ENCODE peak calls at places on chromosome 13, in nine cellular contexts. D is HFF-Myc, F is lower lobe of right lung, S is kidney epithelial cell, L is AG09309, K is GM23338, V is endothelial cell of umbilical vein, Q is ovary, Y is fibroblast of mammary gland. J is an unnamed sample.

GRCh38 chr13:25738342-25738771 is 313.5 kb downstream of the SHISA2 start:
- DNase-seq in L (no peak), D (no peak), K (no peak), V (peak; percentile 11), F (no peak), S (peak; percentile 44), Q (no peak), Y (no peak), J (peak; percentile 14)

GRCh38 chr13:28501547-28501946 is 6.6 kb upstream of the FLT1 start:
- DNase-seq in F (no peak), S (no peak), Y (no peak), L (no peak), K (no peak), V (no peak), Q (no peak), D (no peak), J (no peak)

GRCh38 chr13:90541346-90541745 is 806.1 kb upstream of the MIR17HG start:
- DNase-seq in F (no peak), L (no peak), D (no peak), Q (no peak), V (no peak), Y (no peak), K (no peak), S (no peak), J (no peak)

GRCh38 chr13:44872751-44873150 is 116.5 kb downstream of the NUFIP1 start:
- DNase-seq in S (no peak), D (no peak), Y (no peak), K (no peak), V (no peak), Q (no peak), L (no peak), F (no peak), J (no peak)

GRCh38 chr13:95254341-95254740 is 46.9 kb downstream of the ABCC4 start:
- DNase-seq in Q (no peak), V (peak; percentile 18), K (no peak), F (no peak), S (no peak), D (no peak), Y (peak; percentile 18), L (no peak), J (peak; percentile 77)

GRCh38 chr13:40179421-40179820 is 487.0 kb downstream of the FOXO1 start:
- DNase-seq in K (no peak), F (no peak), Q (no peak), Y (no peak), D (no peak), S (no peak), V (no peak), L (no peak), J (no peak)

GRCh38 chr13:23922005-23922932 is 25.0 kb upstream of the C1QTNF9B start:
- DNase-seq in L (no peak), Y (no peak), F (no peak), V (peak; percentile 53), Q (no peak), S (no peak), D (no peak), K (peak; percentile 52), J (peak; percentile 8)

GRCh38 chr13:25300861-25301346 is 521 bp upstream of the NUP58 start:
- DNase-seq in F (peak; percentile 58), Q (peak; percentile 58), S (no peak), K (peak; percentile 48), D (no peak), Y (peak; percentile 34), V (no peak), L (no peak), J (no peak)

GRCh38 chr13:109971745-109972090 is 185.3 kb upstream of the IRS2 start:
- DNase-seq in D (no peak), F (no peak), S (no peak), Q (no peak), L (no peak), V (no peak), K (no peak), Y (peak; percentile 5), J (peak; percentile 66)

GRCh38 chr13:109973279-109973678 is 186.9 kb upstream of the IRS2 start:
- DNase-seq in D (no peak), K (no peak), V (no peak), L (no peak), F (no peak), Y (no peak), S (no peak), Q (no peak), J (no peak)

GRCh38 chr13:109964164-109964563 is 177.8 kb upstream of the IRS2 start:
- DNase-seq in Y (no peak), L (no peak), V (no peak), D (no peak), Q (no peak), S (no peak), F (no peak), K (no peak), J (no peak)

GRCh38 chr13:109971006-109971744 is 184.8 kb upstream of the IRS2 start:
- DNase-seq in D (no peak), S (no peak), Q (no peak), V (no peak), L (no peak), F (no peak), K (no peak), Y (no peak), J (no peak)

GRCh38 chr13:109968876-109969577 is 182.6 kb upstream of the IRS2 start:
- DNase-seq in K (no peak), Y (peak; percentile 82), V (no peak), Q (no peak), D (no peak), L (no peak), S (no peak), F (no peak), J (no peak)
- TF ChIP-seq CTCF in K (no peak), Y (no peak), V (no peak), Q (no peak), D (no peak), L (no peak), S (no peak), F (no peak), J (no peak)

DNA sequence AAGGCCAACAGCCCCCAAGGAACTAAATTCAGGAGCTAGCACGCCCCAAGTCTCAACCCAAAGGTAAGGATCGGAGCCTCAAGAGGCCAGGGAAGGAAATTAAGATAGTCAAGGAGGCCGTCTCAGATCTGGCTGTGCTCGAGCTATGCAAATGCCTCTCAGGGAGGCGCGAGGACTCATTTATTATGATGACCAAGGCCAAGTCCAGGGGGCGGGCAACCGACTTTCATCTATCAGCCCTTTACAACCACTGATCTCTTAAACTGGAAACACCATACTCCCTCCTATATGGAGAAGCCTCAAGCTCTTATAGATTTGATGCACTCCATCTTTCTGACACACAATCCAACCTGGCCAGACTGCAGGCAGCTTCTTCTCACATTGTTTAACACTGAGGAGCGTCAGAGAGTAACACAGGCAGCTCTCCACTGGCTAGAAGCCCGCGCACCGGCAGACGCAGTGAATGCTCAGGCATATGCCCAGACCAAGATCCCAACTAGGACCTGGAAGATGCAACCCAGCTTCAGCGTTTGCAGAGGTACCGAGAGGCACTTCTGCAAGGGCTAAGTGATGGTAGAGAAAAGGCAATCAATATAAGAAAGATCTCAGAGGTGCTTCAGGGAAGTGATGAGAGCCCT is 9.6 kb upstream of the SLC15A1 start:
- DNase-seq in Q (no peak), S (no peak), K (no peak), F (no peak), Y (no peak), D (no peak), L (no peak), V (no peak), J (no peak)
- H3K4me3 ChIP-seq in Q (peak overlapping the region; percentile 8), S (no peak overlapping the region), K (no peak overlapping the region), F (peak overlapping the region; percentile 45), Y (peak overlapping the region; percentile 25), D (no peak overlapping the region), L (peak overlapping the region; percentile 7), V (no peak overlapping the region), J (peak overlapping the region; percentile 15)

GRCh38 chr13:84460989-84461388 is 578.7 kb upstream of the SLITRK1 start:
- DNase-seq in S (no peak), L (no peak), D (no peak), F (no peak), Q (no peak), Y (no peak), V (no peak), K (no peak), J (no peak)

DNA sequence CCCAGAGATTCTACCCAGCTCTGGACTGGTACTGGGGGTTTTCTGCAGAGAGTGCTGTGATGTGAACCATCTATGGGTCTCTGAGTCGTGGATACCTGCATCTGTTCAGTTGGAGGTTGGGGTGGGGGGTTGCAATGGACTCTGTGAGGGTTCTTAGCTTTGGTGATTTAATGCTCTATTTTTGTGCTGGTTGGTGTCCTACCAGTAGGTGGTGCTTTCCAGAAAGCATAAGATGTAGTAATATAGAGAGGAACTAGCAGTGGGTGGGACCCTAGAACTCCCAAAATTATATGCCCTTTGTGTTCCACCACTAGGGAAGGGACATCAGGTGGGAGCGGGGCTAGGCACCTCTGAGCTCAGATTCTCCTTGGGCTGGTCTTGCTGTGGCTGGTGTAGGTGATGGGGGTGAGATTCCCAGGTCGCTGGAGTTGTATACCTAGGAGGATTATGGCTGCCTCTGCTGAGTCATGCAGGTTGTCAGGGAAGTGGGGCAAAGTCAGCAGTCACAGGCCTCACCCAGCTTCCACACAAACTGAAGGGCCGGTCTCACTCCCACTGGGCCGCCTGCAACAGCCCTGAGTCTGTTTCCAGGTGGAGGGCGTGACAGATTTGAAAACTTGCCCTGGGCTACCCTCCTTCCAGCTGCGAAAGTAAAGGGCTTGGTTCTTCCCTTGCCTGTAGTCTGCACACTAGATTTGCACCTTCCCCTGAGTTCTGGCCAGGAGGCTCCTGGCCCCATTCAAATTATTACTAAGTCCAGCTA is 573.0 kb upstream of the SLITRK1 start:
- DNase-seq in V (no peak), S (no peak), F (no peak), Q (no peak), D (no peak), L (no peak), Y (no peak), K (peak; percentile 20), J (no peak)
- TF ChIP-seq CTCF in V (no peak), S (no peak), F (no peak), Q (no peak), D (no peak), L (no peak), Y (peak; percentile 10), K (peak; percentile 48), J (peak; percentile 5)

GRCh38 chr13:108495686-108496363 is 133.6 kb upstream of the MYO16 start:
- DNase-seq in Y (no peak), L (no peak), D (no peak), S (no peak), F (no peak), V (no peak), K (peak; percentile 64), Q (no peak), J (no peak)
- H3K4me3 ChIP-seq in Y (no peak overlapping the region), L (no peak overlapping the region), D (peak overlapping the region; percentile 11), S (peak overlapping the region; percentile 27), F (peak overlapping the region; percentile 46), V (no peak overlapping the region), K (peak overlapping the region; percentile 85), Q (no peak overlapping the region), J (no peak overlapping the region)

DNA sequence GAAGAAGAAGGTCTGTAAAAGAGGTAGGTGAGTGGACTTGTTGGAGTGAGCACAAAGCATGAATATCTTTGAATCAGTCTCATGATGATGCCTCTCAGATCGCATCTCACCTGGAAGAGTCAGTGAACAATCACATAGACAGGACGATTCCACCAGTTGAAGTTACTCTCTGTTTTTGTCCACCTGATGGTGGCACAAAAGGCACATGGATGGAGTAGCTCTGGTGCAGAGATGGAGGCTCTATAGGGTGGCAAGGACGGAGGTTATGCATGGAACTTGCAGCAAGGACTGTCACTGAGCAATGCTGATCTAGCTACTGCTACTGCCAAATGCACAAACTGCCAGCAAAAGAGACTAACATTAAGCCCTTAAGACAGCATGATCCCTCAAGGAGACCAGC is 10.3 kb upstream of the MYCBP2 start:
- DNase-seq in F (no peak), D (no peak), L (no peak), K (no peak), Y (no peak), S (no peak), Q (no peak), V (no peak), J (no peak)
- TF ChIP-seq CTCF in F (no peak), D (no peak), L (peak; percentile 15), K (no peak), Y (no peak), S (no peak), Q (no peak), V (no peak), J (no peak)

GRCh38 chr13:30802953-30803478 is 67.7 kb downstream of the ALOX5AP start:
- DNase-seq in V (peak; percentile 74), Q (peak; percentile 88), S (no peak), L (no peak), F (peak; percentile 92), K (peak; percentile 88), Y (peak; percentile 79), D (peak; percentile 35), J (peak; percentile 62)
- H3K4me3 ChIP-seq in V (peak overlapping the region; percentile 23), Q (peak overlapping the region; percentile 35), S (peak overlapping the region; percentile 33), L (peak overlapping the region; percentile 38), F (peak overlapping the region; percentile 52), K (peak overlapping the region; percentile 43), Y (peak overlapping the region; percentile 33), D (no peak overlapping the region), J (peak overlapping the region; percentile 26)